ENCODE peak calls at places on chromosomes 2 and 18, in four cellular contexts. T, V, Z and H are unnamed samples.

GRCh38 chr18:49459404-49460171 is 857 bp downstream of the DYM start:
- DNase-seq in V (no peak), Z (no peak), T (peak; percentile 40), H (no peak)

GRCh38 chr18:8898990-8899389 is 193.6 kb downstream of the MTCL1 start:
- DNase-seq in V (no peak), T (no peak), Z (peak; percentile 45), H (no peak)

GRCh38 chr2:100903534-100904258 is 83.8 kb downstream of the NPAS2 start:
- DNase-seq in V (no peak), T (no peak), Z (no peak), H (no peak)

GRCh38 chr2:238493880-238494572 is 67.3 kb downstream of the ASB1 start:
- DNase-seq in T (no peak), V (no peak), Z (no peak), H (peak; percentile 41)

GRCh38 chr2:23658466-23658942 is 268.4 kb downstream of the ATAD2B start:
- DNase-seq in T (no peak), V (no peak), Z (no peak), H (peak; percentile 51)

GRCh38 chr2:212549463-212549862 is 10.9 kb upstream of the ERBB4 start:
- DNase-seq in V (no peak), T (no peak), Z (no peak), H (no peak)

GRCh38 chr2:172894723-172895387 is 159.2 kb downstream of the RAPGEF4 start:
- DNase-seq in T (no peak), Z (no peak), V (no peak), H (no peak)

GRCh38 chr2:15967415-15968279 is 27.3 kb downstream of the MYCN start:
- DNase-seq in T (no peak), Z (no peak), V (no peak), H (no peak)

GRCh38 chr2:230408244-230408842 is 7.7 kb upstream of the SP100 start:
- DNase-seq in Z (no peak), T (no peak), V (no peak), H (no peak)

GRCh38 chr2:119352357-119352756 is 14.3 kb downstream of the C2orf76 start:
- DNase-seq in V (peak; percentile 93), Z (no peak), T (no peak), H (no peak)

GRCh38 chr18:48583568-48583967 is 44.7 kb downstream of the CTIF start:
- DNase-seq in Z (no peak), T (no peak), V (no peak), H (no peak)

GRCh38 chr2:112065966-112066365 is 10.9 kb downstream of the TMEM87B start:
- DNase-seq in V (no peak), T (no peak), Z (no peak), H (no peak)
- TF ChIP-seq SPI1 in V (no peak), T (no peak), Z (no peak), H (no peak)

GRCh38 chr2:118014492-118014824 is 588 bp upstream of the CCDC93 start:
- DNase-seq in Z (no peak), V (no peak), T (no peak), H (no peak)
- TF ChIP-seq SPI1 in Z (no peak), V (no peak), T (no peak), H (no peak)

GRCh38 chr18:35463837-35464236 is 33.9 kb downstream of the INO80C start:
- DNase-seq in T (no peak), Z (no peak), V (no peak), H (no peak)
- TF ChIP-seq SPI1 in T (no peak), Z (no peak), V (no peak), H (no peak)

GRCh38 chr2:158502984-158503383 is 46.2 kb downstream of the PKP4 start:
- DNase-seq in V (no peak), T (no peak), Z (no peak), H (no peak)
- TF ChIP-seq SPI1 in V (no peak), T (no peak), Z (no peak), H (no peak)